ENCODE peak calls at places on chromosomes 3 and 15, in eight cellular contexts. O, I, E, T, V, A, M and U are unnamed samples.

GRCh38 chr3:122239112-122239511 is 55.6 kb downstream of the CASR start:
- DNase-seq in O (no peak), I (no peak), E (no peak), T (no peak), V (no peak), A (no peak), M (no peak), U (no peak)

GRCh38 chr3:131794766-131795381 is 239.9 kb downstream of the CPNE4 start:
- DNase-seq in O (peak), I (no peak), E (no peak), T (peak), V (no peak), A (no peak), M (no peak), U (peak)

GRCh38 chr3:57848177-57848738 is 92.1 kb downstream of the SLMAP start:
- DNase-seq in O (no peak), I (no peak), E (no peak), T (no peak), V (no peak), A (no peak), M (no peak), U (no peak)

GRCh38 chr15:62758126-62758951 is 284.2 kb upstream of the TPM1 start:
- DNase-seq in O (peak), I (no peak), E (no peak), T (peak), V (no peak), A (no peak), M (peak), U (no peak)

GRCh38 chr3:173465112-173465511 is 67.6 kb downstream of the NLGN1 start:
- DNase-seq in O (no peak), I (no peak), E (no peak), T (peak), V (no peak), A (no peak), M (no peak), U (no peak)

GRCh38 chr3:185929192-185930151 is 8.3 kb downstream of the TRA2B start:
- DNase-seq in O (peak), I (no peak), E (no peak), T (no peak), V (no peak), A (no peak), M (no peak), U (no peak)

GRCh38 chr15:74866090-74866489 is 7.1 kb downstream of the SCAMP2 start:
- DNase-seq in O (peak), I (no peak), E (peak), T (no peak), V (no peak), A (no peak), M (no peak), U (no peak)

GRCh38 chr15:37046876-37047614 is 53.3 kb downstream of the MEIS2 start:
- DNase-seq in O (peak), I (no peak), E (no peak), T (peak), V (no peak), A (no peak), M (peak), U (peak)

GRCh38 chr15:84761534-84762190 is 13.3 kb downstream of the ZNF592 start:
- DNase-seq in O (no peak), I (no peak), E (no peak), T (no peak), V (no peak), A (no peak), M (no peak), U (no peak)

GRCh38 chr15:34773916-34774315 is 19.1 kb upstream of the GJD2 start:
- DNase-seq in O (no peak), I (no peak), E (no peak), T (no peak), V (no peak), A (no peak), M (peak), U (no peak)

GRCh38 chr3:101902041-101902440 is 52.7 kb downstream of the NFKBIZ start:
- DNase-seq in O (peak), I (no peak), E (no peak), T (peak), V (no peak), A (no peak), M (no peak), U (no peak)

GRCh38 chr3:108518895-108519294 is 8.5 kb upstream of the MYH15 start:
- DNase-seq in O (no peak), I (no peak), E (no peak), T (no peak), V (no peak), A (no peak), M (no peak), U (no peak)

GRCh38 chr3:125087768-125088391 is 32.1 kb upstream of the HEG1 start:
- DNase-seq in O (no peak), I (no peak), E (no peak), T (no peak), V (no peak), A (no peak), M (no peak), U (no peak)

GRCh38 chr3:185823280-185824044 is 1.4 kb downstream of the IGF2BP2 start:
- DNase-seq in O (no peak), I (no peak), E (peak), T (no peak), V (peak), A (no peak), M (peak), U (peak)

GRCh38 chr3:149657458-149657795 is 398 bp downstream of the WWTR1 start:
- DNase-seq in O (peak), I (no peak), E (peak), T (no peak), V (no peak), A (no peak), M (peak), U (peak)

GRCh38 chr15:65525622-65526021 is 4.6 kb upstream of the HACD3 start:
- DNase-seq in O (no peak), I (no peak), E (no peak), T (no peak), V (no peak), A (no peak), M (no peak), U (no peak)

GRCh38 chr3:160921020-160921635 is 165.1 kb downstream of the PPM1L start:
- DNase-seq in O (no peak), I (no peak), E (no peak), T (peak), V (peak), A (no peak), M (peak), U (no peak)

GRCh38 chr3:31466016-31466415 is 66.7 kb upstream of the STT3B start:
- DNase-seq in O (no peak), I (no peak), E (no peak), T (no peak), V (no peak), A (no peak), M (no peak), U (no peak)

GRCh38 chr15:78035319-78035718 is 42.2 kb downstream of the TBC1D2B start:
- DNase-seq in O (no peak), I (no peak), E (peak), T (no peak), V (no peak), A (no peak), M (no peak), U (no peak)

GRCh38 chr3:16264174-16264707 is 502 bp downstream of the DPH3 start:
- DNase-seq in O (no peak), I (no peak), E (no peak), T (peak), V (no peak), A (peak), M (no peak), U (peak)

GRCh38 chr3:14467723-14468620 is 65.6 kb downstream of the SLC6A6 start:
- DNase-seq in O (no peak), I (peak), E (peak), T (no peak), V (peak), A (no peak), M (peak), U (no peak)

GRCh38 chr3:194686816-194687637 is 1.3 kb downstream of the FAM43A start:
- DNase-seq in O (no peak), I (peak), E (peak), T (no peak), V (no peak), A (no peak), M (peak), U (no peak)

GRCh38 chr15:101100593-101101442 is 151.0 kb downstream of the CHSY1 start:
- DNase-seq in O (no peak), I (no peak), E (no peak), T (no peak), V (no peak), A (no peak), M (peak), U (no peak)

GRCh38 chr15:78396976-78397375 is 41.0 kb upstream of the IREB2 start:
- DNase-seq in O (no peak), I (no peak), E (peak), T (no peak), V (no peak), A (no peak), M (peak), U (peak)

GRCh38 chr3:157094751-157095480 is 65.0 kb downstream of the CCNL1 start:
- DNase-seq in O (peak), I (no peak), E (no peak), T (no peak), V (no peak), A (no peak), M (no peak), U (no peak)

GRCh38 chr15:23686466-23687142 is 501 bp downstream of the NDN start:
- DNase-seq in O (no peak), I (no peak), E (peak), T (no peak), V (no peak), A (no peak), M (peak), U (no peak)

GRCh38 chr3:129025691-129026435 is 24.8 kb downstream of the EFCC1 start:
- DNase-seq in O (no peak), I (no peak), E (peak), T (no peak), V (no peak), A (no peak), M (no peak), U (no peak)

GRCh38 chr3:28901029-28901428 is 379.8 kb upstream of the RBMS3 start:
- DNase-seq in O (no peak), I (no peak), E (no peak), T (no peak), V (no peak), A (no peak), M (no peak), U (no peak)

GRCh38 chr3:194031349-194031748 is 104.6 kb upstream of the HES1 start:
- DNase-seq in O (no peak), I (no peak), E (no peak), T (no peak), V (no peak), A (no peak), M (no peak), U (no peak)

GRCh38 chr3:373193-373784 is 176.7 kb downstream of the CHL1 start:
- DNase-seq in O (no peak), I (no peak), E (no peak), T (no peak), V (no peak), A (no peak), M (no peak), U (no peak)

GRCh38 chr3:156488771-156489170 is 66.1 kb downstream of the SSR3 start:
- DNase-seq in O (no peak), I (no peak), E (no peak), T (no peak), V (no peak), A (no peak), M (no peak), U (no peak)

GRCh38 chr3:40801276-40801675 is 276.5 kb downstream of the ZNF621 start:
- DNase-seq in O (no peak), I (no peak), E (no peak), T (no peak), V (no peak), A (no peak), M (no peak), U (no peak)

GRCh38 chr15:57885435-57885834 is 178.9 kb downstream of the POLR2M start:
- DNase-seq in O (no peak), I (no peak), E (no peak), T (no peak), V (no peak), A (no peak), M (no peak), U (no peak)

GRCh38 chr3:66418432-66419052 is 82.3 kb downstream of the LRIG1 start:
- DNase-seq in O (no peak), I (no peak), E (peak), T (no peak), V (no peak), A (no peak), M (no peak), U (no peak)

GRCh38 chr3:20125289-20125688 is 60.7 kb downstream of the SGO1 start:
- DNase-seq in O (no peak), I (no peak), E (no peak), T (no peak), V (no peak), A (no peak), M (no peak), U (no peak)